ENCODE peak calls at places on chromosomes 7 and 10, in five cellular contexts. One of them, this sample, is unnamed. For H3K9me3, the result is how much of the 10 kb centered on the place peaks cover.

GRCh38 chr10:1498746-1499343 is 238.5 kb downstream of the ADARB2 start:
- DNase-seq in uterus: no peak
- DNase-seq in esophagus squamous epithelium: no peak
- DNase-seq in IMR-90: no peak
- DNase-seq in stomach: no peak
- DNase-seq in this sample: no peak

GRCh38 chr7:140607441-140607989 is 33.1 kb downstream of the DENND2A start:
- DNase-seq in uterus: peak
- DNase-seq in esophagus squamous epithelium: no peak
- DNase-seq in IMR-90: peak
- DNase-seq in stomach: no peak
- DNase-seq in this sample: peak

GRCh38 chr10:37473906-37474305 is 348.5 kb downstream of the ANKRD30A start:
- DNase-seq in uterus: no peak
- DNase-seq in esophagus squamous epithelium: no peak
- DNase-seq in IMR-90: no peak
- DNase-seq in stomach: no peak
- DNase-seq in this sample: no peak

GRCh38 chr7:87154569-87154968 is 2.3 kb downstream of the DMTF1 start:
- DNase-seq in uterus: no peak
- DNase-seq in esophagus squamous epithelium: no peak
- DNase-seq in IMR-90: no peak
- DNase-seq in stomach: no peak
- DNase-seq in this sample: no peak

GRCh38 chr10:123966896-123967231 is 75.3 kb upstream of the CPXM2 start:
- DNase-seq in uterus: no peak
- DNase-seq in esophagus squamous epithelium: no peak
- DNase-seq in IMR-90: no peak
- DNase-seq in stomach: no peak
- DNase-seq in this sample: no peak

GRCh38 chr7:73699370-73700069 is 16.1 kb downstream of the BUD23 start:
- DNase-seq in uterus: no peak
- DNase-seq in esophagus squamous epithelium: no peak
- DNase-seq in IMR-90: no peak
- DNase-seq in stomach: no peak
- DNase-seq in this sample: no peak

GRCh38 chr10:51773681-51774080 is 74.3 kb upstream of the CSTF2T start:
- DNase-seq in uterus: no peak
- DNase-seq in esophagus squamous epithelium: no peak
- DNase-seq in IMR-90: peak
- DNase-seq in stomach: no peak
- DNase-seq in this sample: no peak

GRCh38 chr7:130490888-130491771 is 755 bp upstream of the MEST start:
- DNase-seq in uterus: peak
- DNase-seq in esophagus squamous epithelium: no peak
- DNase-seq in IMR-90: peak
- DNase-seq in stomach: peak
- DNase-seq in this sample: peak

GRCh38 chr10:77428776-77429395 is 208.7 kb downstream of the KCNMA1 start:
- DNase-seq in uterus: peak
- DNase-seq in esophagus squamous epithelium: no peak
- DNase-seq in IMR-90: peak
- DNase-seq in stomach: peak
- DNase-seq in this sample: peak

GRCh38 chr10:51141015-51141414 is 66.7 kb downstream of the PRKG1 start:
- DNase-seq in uterus: no peak
- DNase-seq in esophagus squamous epithelium: no peak
- DNase-seq in IMR-90: no peak
- DNase-seq in stomach: no peak
- DNase-seq in this sample: no peak

GRCh38 chr10:58970160-58970915 is 206.1 kb upstream of the PHYHIPL start:
- DNase-seq in uterus: no peak
- DNase-seq in esophagus squamous epithelium: no peak
- DNase-seq in IMR-90: no peak
- DNase-seq in stomach: no peak
- DNase-seq in this sample: no peak

GRCh38 chr7:34184466-34184865 is 279.1 kb downstream of the BMPER start:
- DNase-seq in uterus: no peak
- DNase-seq in esophagus squamous epithelium: no peak
- DNase-seq in IMR-90: peak
- DNase-seq in stomach: no peak
- DNase-seq in this sample: no peak

GRCh38 chr7:158324397-158325360 is 262.9 kb downstream of the PTPRN2 start:
- DNase-seq in uterus: no peak
- DNase-seq in esophagus squamous epithelium: no peak
- DNase-seq in IMR-90: no peak
- DNase-seq in stomach: no peak
- DNase-seq in this sample: no peak

GRCh38 chr7:68432585-68432984 is 1165.7 kb upstream of the AUTS2 start:
- DNase-seq in uterus: no peak
- DNase-seq in esophagus squamous epithelium: no peak
- DNase-seq in IMR-90: no peak
- DNase-seq in stomach: no peak
- DNase-seq in this sample: peak

GRCh38 chr7:136869006-136869961 is 832 bp downstream of the CHRM2 start:
- DNase-seq in uterus: no peak
- DNase-seq in esophagus squamous epithelium: no peak
- DNase-seq in IMR-90: peak
- DNase-seq in stomach: no peak
- DNase-seq in this sample: peak

GRCh38 chr7:81684513-81685262 is 85.2 kb downstream of the HGF start:
- DNase-seq in uterus: peak
- DNase-seq in esophagus squamous epithelium: peak
- DNase-seq in IMR-90: peak
- DNase-seq in stomach: peak
- DNase-seq in this sample: peak

GRCh38 chr7:80781561-80781979 is 137.3 kb downstream of the SEMA3C start:
- DNase-seq in uterus: peak
- DNase-seq in esophagus squamous epithelium: no peak
- DNase-seq in IMR-90: peak
- DNase-seq in stomach: peak
- DNase-seq in this sample: peak

GRCh38 chr10:122786269-122786668 is 59.4 kb downstream of the CUZD1 start:
- DNase-seq in uterus: no peak
- DNase-seq in esophagus squamous epithelium: no peak
- DNase-seq in IMR-90: peak
- DNase-seq in stomach: no peak
- DNase-seq in this sample: peak

GRCh38 chr10:35986756-35987467 is 344.8 kb upstream of the FZD8 start:
- DNase-seq in uterus: no peak
- DNase-seq in esophagus squamous epithelium: no peak
- DNase-seq in IMR-90: no peak
- DNase-seq in stomach: no peak
- DNase-seq in this sample: no peak

GRCh38 chr10:14438576-14438975 is 107.9 kb upstream of the FRMD4A start:
- DNase-seq in uterus: no peak
- DNase-seq in esophagus squamous epithelium: no peak
- DNase-seq in IMR-90: no peak
- DNase-seq in stomach: no peak
- DNase-seq in this sample: no peak

GRCh38 chr10:1199345-1199673 is 143.1 kb downstream of the WDR37 start:
- DNase-seq in uterus: no peak
- DNase-seq in esophagus squamous epithelium: no peak
- DNase-seq in IMR-90: no peak
- DNase-seq in stomach: peak
- DNase-seq in this sample: no peak

GRCh38 chr10:7260412-7260900 is 150.4 kb downstream of the SFMBT2 start:
- DNase-seq in uterus: peak
- DNase-seq in esophagus squamous epithelium: peak
- DNase-seq in IMR-90: peak
- DNase-seq in stomach: no peak
- DNase-seq in this sample: peak

GRCh38 chr7:45599851-45600706 is 25.9 kb downstream of the ADCY1 start:
- DNase-seq in uterus: no peak
- DNase-seq in esophagus squamous epithelium: no peak
- DNase-seq in IMR-90: no peak
- DNase-seq in stomach: peak
- DNase-seq in this sample: no peak

GRCh38 chr10:10865303-10865702 is 152.4 kb upstream of the CELF2 start:
- DNase-seq in uterus: no peak
- DNase-seq in esophagus squamous epithelium: no peak
- DNase-seq in IMR-90: peak
- DNase-seq in stomach: no peak
- DNase-seq in this sample: no peak

GRCh38 chr7:130903358-130903974 is 169.5 kb upstream of the KLF14 start:
- DNase-seq in uterus: no peak
- DNase-seq in esophagus squamous epithelium: no peak
- DNase-seq in IMR-90: peak
- DNase-seq in stomach: no peak
- DNase-seq in this sample: no peak

GRCh38 chr10:123704076-123704475 is 37.9 kb downstream of the GPR26 start:
- DNase-seq in uterus: no peak
- DNase-seq in esophagus squamous epithelium: no peak
- DNase-seq in IMR-90: no peak
- DNase-seq in stomach: no peak
- DNase-seq in this sample: no peak

GRCh38 chr7:94059747-94060146 is 55.6 kb upstream of the BET1 start:
- DNase-seq in uterus: no peak
- DNase-seq in esophagus squamous epithelium: no peak
- DNase-seq in IMR-90: peak
- DNase-seq in stomach: no peak
- DNase-seq in this sample: peak

GRCh38 chr10:29849434-29849833 is 210.0 kb downstream of the JCAD start:
- DNase-seq in uterus: no peak
- DNase-seq in esophagus squamous epithelium: no peak
- DNase-seq in IMR-90: peak
- DNase-seq in stomach: no peak
- DNase-seq in this sample: peak

GRCh38 chr7:97639036-97639435 is 92.8 kb upstream of the TAC1 start:
- DNase-seq in uterus: no peak
- DNase-seq in esophagus squamous epithelium: no peak
- DNase-seq in IMR-90: no peak
- DNase-seq in stomach: no peak
- DNase-seq in this sample: no peak

DNA sequence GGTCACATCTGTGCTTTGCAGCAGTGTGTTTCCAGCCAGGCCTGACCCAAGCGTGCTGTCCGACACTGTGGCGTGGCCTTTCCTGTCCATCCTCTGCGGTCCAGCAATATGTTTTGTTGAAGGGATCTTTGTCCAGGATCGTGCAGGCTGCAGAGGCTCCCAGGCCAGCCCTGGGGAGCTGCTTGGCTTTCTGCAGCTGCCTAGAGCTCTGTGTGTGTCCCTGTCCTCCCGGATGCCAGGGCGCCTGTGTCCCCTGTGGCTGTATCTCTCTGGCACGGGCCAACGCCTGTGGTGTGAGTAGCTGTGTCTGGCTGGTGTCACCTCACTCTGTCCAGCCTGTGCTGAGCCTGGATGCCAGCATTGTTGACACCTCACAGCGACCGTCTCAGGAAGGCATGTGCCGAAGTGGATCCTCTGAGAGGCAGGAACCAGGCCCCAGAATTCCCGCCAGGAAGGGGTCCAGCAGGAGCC is 94.5 kb downstream of the INPP5A start:
- DNase-seq in uterus: peak
- DNase-seq in esophagus squamous epithelium: no peak
- DNase-seq in IMR-90: no peak
- DNase-seq in stomach: no peak
- DNase-seq in this sample: peak
- H3K9me3 ChIP-seq in uterus: under half
- H3K9me3 ChIP-seq in esophagus squamous epithelium: under half
- H3K9me3 ChIP-seq in IMR-90: under half
- H3K9me3 ChIP-seq in stomach: under half
- H3K9me3 ChIP-seq in this sample: under half

GRCh38 chr7:13879994-13880686 is 109.3 kb downstream of the ETV1 start:
- DNase-seq in uterus: no peak
- DNase-seq in esophagus squamous epithelium: no peak
- DNase-seq in IMR-90: peak
- DNase-seq in stomach: no peak
- DNase-seq in this sample: no peak
- TF ChIP-seq CTCF in uterus: no peak
- TF ChIP-seq CTCF in esophagus squamous epithelium: no peak
- TF ChIP-seq CTCF in IMR-90: peak
- TF ChIP-seq CTCF in stomach: no peak
- TF ChIP-seq CTCF in this sample: no peak

DNA sequence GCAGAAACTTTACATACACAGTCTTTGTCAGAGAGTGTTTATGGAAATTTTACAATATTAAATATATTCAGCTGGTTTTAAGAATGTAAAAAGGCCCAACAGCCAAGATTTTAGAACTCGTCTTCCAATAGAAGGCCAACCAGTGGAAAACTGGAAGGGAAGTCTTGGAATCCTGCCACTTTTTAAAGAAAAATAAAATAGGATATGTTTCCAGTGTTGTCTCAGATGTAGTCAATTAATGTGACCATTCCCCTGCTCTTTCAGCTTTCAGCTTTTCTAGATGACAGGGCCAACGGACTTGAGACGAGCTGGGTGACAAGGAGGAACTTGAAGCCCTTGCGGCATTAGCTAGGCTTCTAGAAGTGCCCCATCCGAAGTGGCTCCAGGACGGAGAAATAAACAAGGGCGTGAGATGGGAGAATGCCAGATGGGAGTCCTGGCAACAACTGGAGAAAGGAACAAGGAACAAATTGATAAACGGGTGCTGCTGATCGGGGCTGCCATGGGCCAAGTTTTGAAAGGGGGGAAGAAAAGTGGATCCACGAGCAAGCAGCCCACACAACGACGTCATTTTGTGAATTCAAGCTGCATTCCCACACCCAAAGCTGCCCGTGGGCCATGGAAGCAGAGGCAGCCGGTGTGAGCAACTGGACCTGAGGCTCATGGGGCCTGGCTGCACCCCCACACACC is 42.3 kb downstream of the CTBP2 start:
- DNase-seq in uterus: peak
- DNase-seq in esophagus squamous epithelium: no peak
- DNase-seq in IMR-90: no peak
- DNase-seq in stomach: peak
- DNase-seq in this sample: peak
- H3K27ac ChIP-seq in uterus: peak
- H3K27ac ChIP-seq in esophagus squamous epithelium: peak
- H3K27ac ChIP-seq in IMR-90: peak
- H3K27ac ChIP-seq in stomach: peak
- H3K27ac ChIP-seq in this sample: peak

DNA sequence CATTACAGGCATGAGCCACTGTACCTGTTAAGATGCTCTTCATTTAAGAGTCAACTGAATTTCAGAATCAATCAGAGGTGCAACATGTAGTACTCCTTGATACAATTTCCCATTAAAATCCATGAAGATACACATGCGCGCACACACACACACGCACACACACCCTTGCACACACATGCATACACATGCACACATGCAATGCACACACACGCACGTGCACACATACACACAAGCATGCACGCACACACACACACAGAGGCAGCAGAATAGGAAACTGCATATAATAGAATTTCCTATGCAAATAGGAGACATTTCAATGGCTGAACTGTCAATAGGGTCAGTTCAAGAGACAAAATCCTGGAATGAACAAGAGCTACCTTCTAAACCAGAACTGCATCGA is 192.6 kb downstream of the CALN1 start:
- DNase-seq in uterus: no peak
- DNase-seq in esophagus squamous epithelium: no peak
- DNase-seq in IMR-90: no peak
- DNase-seq in stomach: no peak
- DNase-seq in this sample: no peak
- H3K9me3 ChIP-seq in uterus: under half
- H3K9me3 ChIP-seq in esophagus squamous epithelium: under half
- H3K9me3 ChIP-seq in IMR-90: under half
- H3K9me3 ChIP-seq in stomach: under half
- H3K9me3 ChIP-seq in this sample: under half

This sample was measured in cardiac muscle cell.